ENCODE peak calls at places on chromosomes 2 and 18, in five cellular contexts. H is gastrocnemius medialis, Q is tibial nerve, B is fibroblast of lung, T is tibial artery. P is an unnamed sample. For H3K27me3 and H3K36me3, the result is how much of the 10 kb centered on the place peaks cover.

GRCh38 chr2:65436825-65437221 is 4.4 kb upstream of the SPRED2 start:
- DNase-seq in Q (no peak), T (no peak), H (no peak), B (peak), P (no peak)

GRCh38 chr2:129458006-129458405 is 521.5 kb upstream of the RAB6C start:
- DNase-seq in T (no peak), Q (no peak), B (no peak), H (no peak), P (no peak)

GRCh38 chr2:165015052-165015642 is 59.8 kb upstream of the SLC38A11 start:
- DNase-seq in Q (peak), B (peak), H (no peak), T (peak), P (peak)

GRCh38 chr2:182573553-182573952 is 142.5 kb upstream of the DNAJC10 start:
- DNase-seq in H (no peak), B (no peak), T (no peak), Q (no peak), P (no peak)

GRCh38 chr2:80395251-80395650 is 90.7 kb upstream of the LRRTM1 start:
- DNase-seq in B (no peak), H (no peak), Q (no peak), T (no peak), P (no peak)

GRCh38 chr18:28189400-28190239 is 12.7 kb upstream of the CDH2 start:
- DNase-seq in Q (no peak), B (peak), T (no peak), H (no peak), P (no peak)

GRCh38 chr18:37248281-37248680 is 317.3 kb downstream of the CELF4 start:
- DNase-seq in H (no peak), B (no peak), Q (no peak), T (no peak), P (no peak)

GRCh38 chr18:77206676-77207370 is 42.8 kb upstream of the GALR1 start:
- DNase-seq in T (peak), Q (no peak), H (peak), B (peak), P (no peak)

GRCh38 chr2:69743847-69744264 is 1.9 kb downstream of the ANXA4 start:
- DNase-seq in H (no peak), T (no peak), Q (no peak), B (no peak), P (no peak)

GRCh38 chr2:231298091-231298490 is 97.4 kb upstream of the B3GNT7 start:
- DNase-seq in B (no peak), Q (no peak), T (no peak), H (no peak), P (no peak)

GRCh38 chr2:67465623-67466022 is 68.5 kb downstream of the ETAA1 start:
- DNase-seq in T (no peak), H (no peak), B (no peak), Q (no peak), P (no peak)
- H3K27ac ChIP-seq in T (no peak), H (no peak), B (no peak), Q (no peak), P (no peak)

GRCh38 chr18:50750546-50750945 is 69.3 kb downstream of the MRO start:
- DNase-seq in H (no peak), Q (no peak), T (no peak), B (no peak), P (no peak)
- H3K27me3 ChIP-seq in H (under half), Q (under half), T (under half), B (under half), P (under half)

GRCh38 chr2:101982630-101983029 is 9.1 kb upstream of the IL1R2 start:
- DNase-seq in B (no peak), T (no peak), H (no peak), Q (no peak), P (no peak)
- H3K36me3 ChIP-seq in B (under half), T (under half), H (under half), Q (under half), P (under half)

DNA sequence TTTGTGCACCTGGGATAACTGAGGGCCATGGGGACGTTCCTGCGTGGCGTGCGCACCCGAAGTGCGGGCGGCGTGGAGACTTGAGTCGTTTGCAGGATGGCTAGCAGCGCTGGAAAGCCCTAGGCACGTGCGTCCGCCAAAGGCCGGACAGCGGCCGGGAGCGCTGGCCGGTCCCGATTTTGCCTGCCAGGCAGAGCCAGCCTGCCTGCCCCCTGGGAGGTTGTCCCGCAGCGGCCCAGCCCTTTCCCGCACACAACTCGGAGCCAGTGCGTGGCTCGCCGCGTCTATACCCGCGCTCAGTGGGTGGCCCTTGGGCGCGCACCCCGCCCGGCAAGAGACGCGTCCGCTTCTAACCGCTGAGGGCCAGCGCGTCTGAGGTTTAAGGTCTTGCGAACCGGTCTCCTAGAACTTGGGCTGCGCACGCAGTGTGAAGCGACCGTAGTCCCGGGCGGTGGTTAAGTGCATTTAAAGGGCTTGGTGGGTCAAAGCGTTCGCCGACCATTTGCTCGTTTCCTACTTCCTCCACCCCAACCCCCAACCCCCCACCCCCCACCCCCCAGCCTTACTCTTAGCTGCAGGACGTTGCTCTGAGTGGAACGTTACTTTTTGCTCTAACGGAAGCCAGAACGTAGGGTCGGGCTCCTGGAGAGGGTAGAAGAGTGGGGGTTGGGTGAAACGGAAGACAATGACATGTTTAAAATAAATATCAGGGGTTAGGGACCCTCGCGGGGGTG is 627 bp downstream of the CDCA7 start:
- DNase-seq in B (peak), Q (no peak), H (peak), T (no peak), P (no peak)
- H3K27ac ChIP-seq in B (peak), Q (no peak), H (peak), T (no peak), P (no peak)

GRCh38 chr2:176139170-176139611 is 9.7 kb downstream of the HOXD8 start:
- DNase-seq in H (no peak), T (no peak), B (no peak), Q (no peak), P (no peak)
- H3K27me3 ChIP-seq in H (under half), T (under half), B (half or more), Q (under half), P (half or more)